ENCODE peak calls at places on chromosomes 7 and 10, in four cellular contexts. C is NCI-H1436; P is RWPE2; Z is stimulated activated CD4-positive, alpha-beta T cell treated with anti-CD3 and anti-CD28 coated beads, TNF-alpha, amount 100 ng/mL, for 4 hours. W is an unnamed sample.

GRCh38 chr10:123480344-123480743 is 185.8 kb upstream of the GPR26 start:
- DNase-seq in C (no peak), P (no peak), Z (no peak), W (no peak)

GRCh38 chr10:93106631-93107072 is 33.0 kb downstream of the CYP26A1 start:
- DNase-seq in P (no peak), Z (no peak), C (no peak), W (no peak)

GRCh38 chr7:43108255-43109011 is 4.0 kb upstream of the HECW1 start:
- DNase-seq in P (no peak), Z (no peak), C (no peak), W (no peak)

GRCh38 chr10:98260752-98261151 is 7.2 kb downstream of the LOXL4 start:
- DNase-seq in C (no peak), Z (no peak), P (no peak), W (no peak)

GRCh38 chr10:43749145-43749576 is 100.5 kb upstream of the ZNF32 start:
- DNase-seq in P (no peak), Z (no peak), C (no peak), W (no peak)

GRCh38 chr10:114391599-114391998 is 12.7 kb downstream of the AFAP1L2 start:
- DNase-seq in Z (no peak), C (no peak), P (no peak), W (no peak)

GRCh38 chr10:130021373-130021950 is 57.4 kb upstream of the EBF3 start:
- DNase-seq in P (no peak), Z (no peak), C (no peak), W (no peak)

GRCh38 chr7:32163141-32163806 is 93.1 kb upstream of the PDE1C start:
- DNase-seq in C (no peak), P (peak), Z (no peak), W (no peak)

GRCh38 chr10:75396861-75397570 is 4.5 kb downstream of the ZNF503 start:
- DNase-seq in Z (no peak), P (no peak), C (no peak), W (peak)